ENCODE peak calls at places on chromosome 2, in eight cellular contexts. H is lung, R is MM.1S, T is AG10803, V is PC-3, S is WTC11, G is RWPE2, F is tibial nerve. O is an unnamed sample.
A peak's percentile ranks its signal among the peaks of the same experiment; 100 is the strongest.

GRCh38 chr2:173355866-173356508 is 1.3 kb downstream of the CDCA7 start:
- DNase-seq in H (no peak), R (no peak), T (no peak), V (no peak), S (no peak), G (no peak), F (no peak), O (no peak)

GRCh38 chr2:172662099-172662498 is 73.5 kb upstream of the RAPGEF4 start:
- DNase-seq in H (no peak), R (no peak), T (no peak), V (peak; percentile 28), S (no peak), G (no peak), F (no peak), O (no peak)

GRCh38 chr2:8609357-8609804 is 72.5 kb upstream of the ID2 start:
- DNase-seq in H (no peak), R (no peak), T (no peak), V (no peak), S (no peak), G (no peak), F (no peak), O (no peak)

GRCh38 chr2:105977212-105977611 is 216.9 kb downstream of the UXS1 start:
- DNase-seq in H (no peak), R (no peak), T (peak; percentile 47), V (peak; percentile 92), S (no peak), G (no peak), F (no peak), O (no peak)

GRCh38 chr2:55150834-55151233 is 81.3 kb downstream of the CLHC1 start:
- DNase-seq in H (no peak), R (no peak), T (no peak), V (no peak), S (no peak), G (no peak), F (no peak), O (no peak)

GRCh38 chr2:45882707-45883106 is 231.2 kb downstream of the PRKCE start:
- DNase-seq in H (no peak), R (no peak), T (peak; percentile 93), V (no peak), S (no peak), G (no peak), F (no peak), O (no peak)

GRCh38 chr2:69213201-69213600 is 173.8 kb downstream of the GFPT1 start:
- DNase-seq in H (no peak), R (no peak), T (peak; percentile 74), V (no peak), S (no peak), G (no peak), F (no peak), O (no peak)

GRCh38 chr2:194826241-194826640 is 830.8 kb upstream of the SLC39A10 start:
- DNase-seq in H (no peak), R (no peak), T (no peak), V (no peak), S (no peak), G (no peak), F (no peak), O (no peak)

GRCh38 chr2:72114693-72115051 is 33.0 kb downstream of the CYP26B1 start:
- DNase-seq in H (peak; percentile 21), R (no peak), T (no peak), V (peak; percentile 19), S (no peak), G (no peak), F (no peak), O (no peak)

GRCh38 chr2:20675701-20676352 is 8.9 kb downstream of the GDF7 start:
- DNase-seq in H (no peak), R (peak; percentile 86), T (no peak), V (peak; percentile 39), S (peak; percentile 60), G (no peak), F (no peak), O (no peak)

GRCh38 chr2:133324150-133324561 is 244.1 kb downstream of the NCKAP5 start:
- DNase-seq in H (no peak), R (no peak), T (peak; percentile 91), V (peak; percentile 86), S (no peak), G (no peak), F (no peak), O (no peak)

DNA sequence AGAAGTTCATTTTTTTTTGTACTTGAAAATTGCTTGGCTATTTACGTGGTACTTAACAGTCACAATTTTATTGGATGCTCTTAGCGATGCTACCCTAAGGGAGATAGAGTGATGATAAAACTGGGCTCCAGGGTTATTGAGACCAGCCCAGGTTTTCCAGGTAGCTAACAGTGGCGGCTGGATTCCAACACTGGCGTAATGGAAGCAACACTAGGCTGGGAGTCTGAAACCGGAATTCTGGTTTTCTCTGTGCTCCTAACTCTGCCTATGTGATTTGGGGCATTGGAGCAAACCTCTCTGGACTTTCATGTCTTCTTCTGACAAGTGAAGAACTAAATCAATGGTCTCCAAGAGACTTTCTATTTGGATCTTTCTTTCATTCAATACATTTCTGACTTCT is 9.4 kb upstream of the GALNT14 start:
- DNase-seq in H (no peak), R (no peak), T (no peak), V (no peak), S (no peak), G (no peak), F (no peak), O (no peak)
- TF ChIP-seq CTCF in H (no peak), R (no peak), T (no peak), V (no peak), S (no peak), G (no peak), F (no peak), O (no peak)

GRCh38 chr2:96878796-96879544 is 9.1 kb upstream of the SEMA4C start:
- DNase-seq in H (no peak), R (no peak), T (no peak), V (no peak), S (no peak), G (no peak), F (no peak), O (no peak)

GRCh38 chr2:96881349-96882195 is 11.7 kb upstream of the SEMA4C start:
- DNase-seq in H (no peak), R (no peak), T (no peak), V (no peak), S (no peak), G (no peak), F (no peak), O (no peak)

GRCh38 chr2:96879545-96880040 is 9.7 kb upstream of the SEMA4C start:
- DNase-seq in H (no peak), R (no peak), T (no peak), V (no peak), S (no peak), G (no peak), F (no peak), O (no peak)

GRCh38 chr2:96882230-96882629 is 12.3 kb upstream of the SEMA4C start:
- DNase-seq in H (no peak), R (no peak), T (no peak), V (no peak), S (peak; percentile 43), G (no peak), F (no peak), O (no peak)

DNA sequence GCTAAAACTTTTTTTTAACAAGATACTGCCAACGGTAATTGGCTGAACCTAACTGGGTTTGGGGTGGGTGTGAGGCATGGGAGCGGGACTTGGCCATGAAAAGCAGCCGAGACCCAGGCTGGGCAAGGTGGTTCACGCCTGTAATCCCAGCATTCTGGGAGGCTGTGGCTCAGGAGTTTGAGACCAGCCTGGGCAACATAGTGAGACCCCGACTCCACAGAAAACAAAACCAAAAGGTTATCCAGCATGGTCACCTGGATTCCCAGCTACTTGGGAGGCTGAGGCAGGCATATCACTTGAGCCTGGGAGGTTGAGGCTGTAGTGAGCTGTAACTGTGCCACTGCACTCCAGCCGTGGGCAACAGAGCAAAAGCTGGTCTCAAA is 11.0 kb upstream of the SEMA4C start:
- DNase-seq in H (no peak), R (no peak), T (no peak), V (no peak), S (no peak), G (no peak), F (no peak), O (no peak)
- TF ChIP-seq CTCF in H (no peak), R (no peak), T (no peak), V (no peak), S (no peak), G (no peak), F (no peak), O (no peak)

DNA sequence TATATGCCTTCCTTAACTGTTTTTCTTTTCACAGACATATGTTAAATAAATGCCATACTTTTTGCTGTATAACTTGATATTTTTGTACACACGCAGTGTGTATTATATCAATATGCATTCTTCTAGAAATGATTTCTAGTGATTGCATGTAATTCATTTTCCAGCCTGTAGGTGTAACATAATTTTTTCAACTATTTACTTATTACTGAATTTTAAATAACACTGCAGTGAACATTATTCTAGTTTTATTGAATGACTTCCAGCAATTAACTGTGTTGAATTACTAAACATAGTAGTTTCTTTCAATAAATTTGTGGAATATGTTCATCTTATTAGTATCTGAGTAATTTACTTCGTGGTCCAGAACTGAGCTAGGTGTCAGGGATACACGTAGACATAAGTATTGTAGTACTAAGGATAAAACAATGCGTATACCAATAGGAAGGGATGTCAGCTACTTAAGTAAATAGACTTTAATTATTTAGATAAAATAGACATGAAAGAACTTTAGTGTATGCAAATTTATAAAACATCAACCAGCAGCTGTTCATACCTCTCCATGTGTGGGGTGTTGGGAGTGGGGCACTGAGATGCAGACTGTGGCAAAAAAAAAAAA is 28.0 kb downstream of the TANC1 start:
- DNase-seq in H (no peak), R (no peak), T (no peak), V (no peak), S (no peak), G (no peak), F (no peak), O (no peak)
- TF ChIP-seq CTCF in H (no peak), R (peak; percentile 43), T (peak; percentile 32), V (peak; percentile 55), S (peak; percentile 39), G (peak; percentile 32), F (no peak), O (peak; percentile 72)

GRCh38 chr2:224801360-224801759 is 85.2 kb upstream of the CCDC195 start:
- DNase-seq in H (no peak), R (no peak), T (no peak), V (no peak), S (no peak), G (no peak), F (no peak), O (no peak)

GRCh38 chr2:224802407-224802806 is 86.2 kb upstream of the CCDC195 start:
- DNase-seq in H (no peak), R (no peak), T (peak; percentile 29), V (peak; percentile 11), S (no peak), G (no peak), F (no peak), O (no peak)

DNA sequence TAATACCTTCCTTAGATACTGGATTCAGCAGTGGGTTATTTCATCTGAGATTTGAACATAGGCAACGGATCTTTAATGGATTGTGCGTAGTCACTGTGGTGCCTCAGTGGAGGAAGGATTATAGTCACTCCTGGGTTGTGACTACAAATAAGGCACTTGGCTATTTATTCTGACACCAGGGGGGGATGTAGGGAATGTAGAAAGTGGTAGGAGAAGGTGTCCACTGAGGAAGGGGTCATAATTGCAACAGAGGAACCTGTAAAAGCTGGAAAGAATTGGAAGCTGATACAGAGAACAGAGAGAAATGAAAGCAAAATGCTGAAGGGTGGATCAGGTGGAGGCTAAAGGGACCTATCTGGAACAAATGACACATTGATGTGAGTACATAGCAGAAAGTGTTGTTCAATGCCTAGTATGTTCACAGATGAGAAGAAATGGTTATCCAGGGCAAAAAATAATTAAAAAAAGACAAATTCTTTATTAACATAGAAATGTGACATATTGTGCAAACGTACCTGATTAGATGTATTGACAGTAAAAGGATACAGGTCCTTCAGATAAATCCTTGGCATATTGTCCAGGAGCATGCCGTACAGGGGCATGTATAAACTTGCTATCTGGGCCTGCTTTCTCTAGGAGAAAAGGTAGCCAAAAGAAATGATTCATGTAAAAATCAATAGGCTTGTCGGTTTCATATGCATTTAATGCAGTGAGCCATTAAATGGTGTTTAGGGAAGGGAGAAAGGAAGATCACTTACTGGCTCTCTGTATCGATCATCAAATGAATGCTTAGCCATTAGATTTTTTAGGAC is 91.2 kb upstream of the CCDC195 start:
- DNase-seq in H (no peak), R (no peak), T (no peak), V (peak; percentile 28), S (no peak), G (no peak), F (no peak), O (no peak)
- TF ChIP-seq CTCF in H (no peak), R (no peak), T (no peak), V (peak; percentile 42), S (no peak), G (peak; percentile 17), F (no peak), O (peak; percentile 65)